ENCODE peak calls at places on chromosomes 16 and 17, in ten cellular contexts. G is WTC11, C is A549, N is endothelial cell of umbilical vein, J is NB4, U is GM12878, Z is K562, O is H1, D is SK-N-SH, R is HepG2. Y is an unnamed sample.

GRCh38 chr17:6303664-6304063 is 131.3 kb downstream of the AIPL1 start:
- DNase-seq in G (peak; percentile 70), C (no peak), N (peak; percentile 53), J (peak; percentile 27), U (no peak), Z (no peak), O (peak; percentile 73), D (no peak), R (no peak), Y (no peak)

GRCh38 chr17:59115474-59115873 is 8.8 kb upstream of the TRIM37 start:
- DNase-seq in G (no peak), C (no peak), N (no peak), J (no peak), U (no peak), Z (no peak), O (no peak), D (no peak), R (no peak), Y (no peak)

GRCh38 chr16:70725024-70725911 is 39.4 kb upstream of the MTSS2 start:
- DNase-seq in G (no peak), C (no peak), N (no peak), J (no peak), U (no peak), Z (no peak), O (no peak), D (no peak), R (peak; percentile 100), Y (no peak)

GRCh38 chr16:58508671-58509251 is 6.6 kb upstream of the SETD6 start:
- DNase-seq in G (no peak), C (no peak), N (no peak), J (no peak), U (no peak), Z (no peak), O (no peak), D (no peak), R (no peak), Y (no peak)

GRCh38 chr16:2968368-2968737 is 795 bp upstream of the PAQR4 start:
- DNase-seq in G (no peak), C (no peak), N (no peak), J (no peak), U (no peak), Z (no peak), O (no peak), D (no peak), R (no peak), Y (peak; percentile 63)

GRCh38 chr16:3490911-3491629 is 4.2 kb downstream of the C16orf90 start:
- DNase-seq in G (peak; percentile 45), C (no peak), N (peak; percentile 10), J (peak; percentile 30), U (no peak), Z (peak; percentile 31), O (no peak), D (no peak), R (peak; percentile 40), Y (no peak)

GRCh38 chr16:12289175-12290063 is 312.9 kb downstream of the SNX29 start:
- DNase-seq in G (no peak), C (no peak), N (peak; percentile 21), J (no peak), U (no peak), Z (no peak), O (no peak), D (no peak), R (peak; percentile 89), Y (no peak)

GRCh38 chr16:27407158-27407557 is 5.2 kb downstream of the IL21R start:
- DNase-seq in G (no peak), C (no peak), N (no peak), J (no peak), U (no peak), Z (no peak), O (no peak), D (no peak), R (no peak), Y (no peak)

GRCh38 chr16:12311887-12312286 is 335.4 kb downstream of the SNX29 start:
- DNase-seq in G (no peak), C (no peak), N (no peak), J (no peak), U (no peak), Z (no peak), O (no peak), D (no peak), R (no peak), Y (no peak)

GRCh38 chr17:45172541-45173286 is 11.0 kb downstream of the HEXIM2 start:
- DNase-seq in G (peak; percentile 38), C (peak; percentile 90), N (no peak), J (peak; percentile 91), U (no peak), Z (no peak), O (peak; percentile 70), D (peak; percentile 93), R (peak; percentile 97), Y (peak; percentile 87)

GRCh38 chr17:41718287-41718645 is 6.1 kb downstream of the GAST start:
- DNase-seq in G (no peak), C (no peak), N (no peak), J (no peak), U (no peak), Z (no peak), O (no peak), D (no peak), R (no peak), Y (no peak)

GRCh38 chr16:17362946-17363345 is 107.8 kb downstream of the XYLT1 start:
- DNase-seq in G (no peak), C (no peak), N (no peak), J (no peak), U (no peak), Z (no peak), O (no peak), D (no peak), R (no peak), Y (no peak)

GRCh38 chr16:85395207-85395912 is 217.8 kb upstream of the GSE1 start:
- DNase-seq in G (peak; percentile 11), C (peak; percentile 86), N (peak; percentile 63), J (peak; percentile 94), U (peak; percentile 24), Z (peak; percentile 79), O (peak; percentile 49), D (peak; percentile 94), R (peak; percentile 37), Y (peak; percentile 92)

GRCh38 chr17:46968896-46969295 is 10.2 kb downstream of the RPRML start:
- DNase-seq in G (no peak), C (no peak), N (no peak), J (no peak), U (no peak), Z (no peak), O (no peak), D (no peak), R (no peak), Y (no peak)

GRCh38 chr16:760065-760464 is 469 bp upstream of the MSLN start:
- DNase-seq in G (no peak), C (no peak), N (no peak), J (no peak), U (no peak), Z (no peak), O (no peak), D (no peak), R (no peak), Y (no peak)

GRCh38 chr16:87635541-87636049 is 33.3 kb downstream of the JPH3 start:
- DNase-seq in G (peak; percentile 68), C (peak; percentile 89), N (peak; percentile 15), J (peak; percentile 89), U (no peak), Z (peak; percentile 63), O (peak; percentile 82), D (peak; percentile 91), R (peak; percentile 47), Y (peak; percentile 59)
- TF ChIP-seq MAX in G (no peak), C (no peak), N (no peak), J (no peak), U (no peak), Z (no peak), O (no peak), D (no peak), R (no peak), Y (no peak)

GRCh38 chr17:73341350-73342056 is 29.7 kb upstream of the CDC42EP4 start:
- DNase-seq in G (no peak), C (no peak), N (no peak), J (no peak), U (no peak), Z (no peak), O (peak; percentile 49), D (no peak), R (no peak), Y (no peak)
- TF ChIP-seq MAX in G (no peak), C (peak; percentile 3), N (no peak), J (no peak), U (no peak), Z (no peak), O (no peak), D (no peak), R (no peak), Y (no peak)

DNA sequence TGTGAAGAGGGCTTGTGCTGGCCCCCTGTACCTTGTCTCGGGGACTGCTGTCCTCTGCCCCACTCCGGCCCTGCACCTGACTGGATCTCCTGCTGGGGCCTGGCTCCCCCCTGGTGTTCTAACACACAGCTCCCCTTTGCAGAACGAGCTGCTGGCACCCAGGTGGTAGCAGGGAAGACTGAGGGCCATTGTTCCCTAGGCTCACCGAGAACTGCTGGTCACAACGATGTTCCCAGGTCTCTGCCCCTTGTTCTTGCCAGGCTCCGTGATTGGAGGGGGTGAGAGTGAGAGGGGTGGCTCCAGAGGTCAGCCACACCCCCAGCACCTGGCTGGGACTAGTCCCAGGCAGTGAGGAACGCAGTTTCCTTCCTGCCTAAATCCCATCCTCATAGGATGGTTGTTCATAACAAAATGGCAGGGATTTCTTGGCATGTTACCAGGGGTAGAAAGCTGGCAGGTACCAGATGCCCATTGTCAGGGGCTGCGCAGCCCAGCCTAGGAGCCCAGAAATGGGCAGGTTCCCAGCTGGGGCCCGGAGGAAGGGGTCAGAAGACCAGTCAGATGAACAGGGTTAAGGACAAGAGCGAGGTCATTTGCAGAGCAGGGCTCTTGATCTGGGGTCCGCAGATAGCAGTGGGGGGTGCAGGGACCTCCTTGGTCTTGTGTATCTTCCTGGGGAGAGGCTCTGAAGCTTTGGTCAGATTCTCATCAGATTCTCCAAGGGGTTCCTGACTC is 52.2 kb upstream of the CDC42EP4 start:
- DNase-seq in G (peak; percentile 59), C (no peak), N (no peak), J (no peak), U (no peak), Z (no peak), O (peak; percentile 59), D (no peak), R (peak; percentile 49), Y (no peak)
- TF ChIP-seq MAX in G (no peak), C (no peak), N (no peak), J (no peak), U (no peak), Z (no peak), O (no peak), D (no peak), R (no peak), Y (no peak)

DNA sequence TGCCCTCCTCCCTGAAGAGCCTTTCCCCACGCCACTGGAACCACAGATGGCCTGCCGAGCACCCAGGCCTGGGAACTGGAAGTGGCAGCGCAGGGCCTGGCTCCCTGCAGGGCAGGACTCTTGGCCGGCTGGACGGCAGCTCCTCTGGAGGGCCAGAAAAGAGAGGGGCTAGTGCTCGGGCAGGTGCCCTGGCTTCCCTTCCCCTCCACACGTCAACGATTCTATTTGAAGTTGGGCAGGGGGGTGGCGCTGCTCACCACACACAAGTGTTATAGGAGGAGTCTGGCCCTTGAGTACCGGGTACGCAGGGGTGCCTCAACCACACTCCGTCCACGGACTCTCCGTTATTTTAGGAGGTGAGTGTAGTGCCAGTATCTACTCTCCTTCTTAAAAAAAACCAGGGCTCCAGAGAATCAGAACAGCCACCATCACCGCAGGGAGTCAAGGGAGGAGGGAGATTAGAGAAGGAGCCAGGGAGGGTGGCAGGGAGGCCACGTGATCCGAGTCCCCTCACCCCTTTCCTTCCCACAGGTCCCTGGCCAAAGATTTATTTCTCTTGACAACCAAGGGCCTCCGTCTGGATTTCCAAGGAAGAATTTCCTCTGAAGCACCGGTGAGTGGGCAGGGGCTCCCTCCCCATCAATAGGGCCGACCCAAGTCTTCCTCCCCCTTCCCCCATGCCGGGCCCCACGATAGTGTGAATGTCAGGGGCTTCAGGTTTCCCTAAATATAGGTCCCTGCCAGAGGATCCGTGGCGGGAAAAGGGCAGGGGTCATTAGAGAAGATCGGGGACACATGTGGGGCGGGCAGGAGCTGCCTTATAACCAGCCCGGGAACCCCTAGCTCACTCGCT is 1.4 kb upstream of the ALDOA start:
- DNase-seq in G (peak; percentile 56), C (peak; percentile 73), N (peak; percentile 43), J (peak; percentile 92), U (peak; percentile 53), Z (peak; percentile 75), O (peak; percentile 77), D (peak; percentile 76), R (peak; percentile 84), Y (no peak)
- TF ChIP-seq MAX in G (peak; percentile 45), C (peak; percentile 74), N (no peak), J (peak; percentile 81), U (peak; percentile 71), Z (no peak), O (peak; percentile 55), D (no peak), R (peak; percentile 72), Y (no peak)

Y was measured in HCT116.